ENCODE peak calls at places on chromosomes 11 and 22, in four cellular contexts. One of them, this sample, is unnamed.
A peak's percentile ranks its signal among the peaks of the same experiment; 100 is the strongest.

GRCh38 chr11:57456960-57457642 is 3.2 kb upstream of the RTN4RL2 start:
- DNase-seq in foreskin fibroblast: peak; percentile 93
- DNase-seq in tibial artery: peak; percentile 92
- DNase-seq in lower lobe of right lung: peak; percentile 92
- DNase-seq in this sample: peak; percentile 81

GRCh38 chr11:130721736-130722135 is 194.5 kb downstream of the SNX19 start:
- DNase-seq in foreskin fibroblast: peak; percentile 64
- DNase-seq in tibial artery: no peak
- DNase-seq in lower lobe of right lung: no peak
- DNase-seq in this sample: no peak

GRCh38 chr22:38177926-38178604 is 3.6 kb downstream of the PLA2G6 start:
- DNase-seq in lower lobe of right lung: peak; percentile 48
- DNase-seq in tibial artery: peak; percentile 69
- DNase-seq in foreskin fibroblast: peak; percentile 90
- DNase-seq in this sample: peak; percentile 26

GRCh38 chr22:19149962-19150361 is at the start of gene GSC2:
- DNase-seq in foreskin fibroblast: no peak
- DNase-seq in tibial artery: no peak
- DNase-seq in lower lobe of right lung: no peak
- DNase-seq in this sample: no peak

GRCh38 chr11:335779-336665 is 15.4 kb upstream of the IFITM3 start:
- DNase-seq in lower lobe of right lung: no peak
- DNase-seq in foreskin fibroblast: peak; percentile 30
- DNase-seq in tibial artery: no peak
- DNase-seq in this sample: no peak

GRCh38 chr22:44200855-44201550 is 20.3 kb downstream of the PARVG start:
- DNase-seq in lower lobe of right lung: no peak
- DNase-seq in tibial artery: no peak
- DNase-seq in foreskin fibroblast: no peak
- DNase-seq in this sample: no peak

GRCh38 chr11:76155455-76156232 is 50.7 kb downstream of the WNT11 start:
- DNase-seq in tibial artery: no peak
- DNase-seq in foreskin fibroblast: no peak
- DNase-seq in lower lobe of right lung: no peak
- DNase-seq in this sample: no peak

GRCh38 chr22:32622762-32623147 is 148.1 kb downstream of the FBXO7 start:
- DNase-seq in lower lobe of right lung: no peak
- DNase-seq in tibial artery: no peak
- DNase-seq in foreskin fibroblast: no peak
- DNase-seq in this sample: no peak

GRCh38 chr11:108863528-108863927 is 198.7 kb downstream of the DDX10 start:
- DNase-seq in tibial artery: no peak
- DNase-seq in lower lobe of right lung: no peak
- DNase-seq in foreskin fibroblast: no peak
- DNase-seq in this sample: no peak

GRCh38 chr22:31173386-31174145 is 13.6 kb downstream of the RNF185 start:
- DNase-seq in tibial artery: no peak
- DNase-seq in lower lobe of right lung: no peak
- DNase-seq in foreskin fibroblast: peak; percentile 83
- DNase-seq in this sample: no peak

GRCh38 chr11:17637901-17638300 is 81.5 kb upstream of the MYOD1 start:
- DNase-seq in foreskin fibroblast: no peak
- DNase-seq in tibial artery: no peak
- DNase-seq in lower lobe of right lung: no peak
- DNase-seq in this sample: no peak

GRCh38 chr22:32850591-32851517 is 49.3 kb downstream of the TIMP3 start:
- DNase-seq in tibial artery: peak; percentile 95
- DNase-seq in foreskin fibroblast: peak; percentile 62
- DNase-seq in lower lobe of right lung: no peak
- DNase-seq in this sample: no peak

GRCh38 chr11:70756341-70756740 is 358.0 kb downstream of the CTTN start:
- DNase-seq in foreskin fibroblast: no peak
- DNase-seq in lower lobe of right lung: peak; percentile 31
- DNase-seq in tibial artery: no peak
- DNase-seq in this sample: no peak

GRCh38 chr22:46748948-46749681 is 11.1 kb upstream of the CERK start:
- DNase-seq in lower lobe of right lung: no peak
- DNase-seq in tibial artery: no peak
- DNase-seq in foreskin fibroblast: peak; percentile 70
- DNase-seq in this sample: peak; percentile 50

GRCh38 chr11:36509265-36509664 is 807 bp downstream of the TRAF6 start:
- DNase-seq in foreskin fibroblast: peak; percentile 39
- DNase-seq in lower lobe of right lung: no peak
- DNase-seq in tibial artery: no peak
- DNase-seq in this sample: no peak

GRCh38 chr11:70854891-70855556 is 397.4 kb downstream of the SHANK2 start:
- DNase-seq in foreskin fibroblast: no peak
- DNase-seq in lower lobe of right lung: no peak
- DNase-seq in tibial artery: no peak
- DNase-seq in this sample: no peak

GRCh38 chr11:2742201-2742600 is 42.4 kb upstream of the KCNQ1OT1 start:
- DNase-seq in foreskin fibroblast: no peak
- DNase-seq in tibial artery: no peak
- DNase-seq in lower lobe of right lung: peak; percentile 40
- DNase-seq in this sample: peak; percentile 27

GRCh38 chr11:128303383-128303782 is 284.0 kb downstream of the ETS1 start:
- DNase-seq in foreskin fibroblast: no peak
- DNase-seq in tibial artery: no peak
- DNase-seq in lower lobe of right lung: no peak
- DNase-seq in this sample: no peak

GRCh38 chr11:17915500-17916143 is 97.2 kb downstream of the SERGEF start:
- DNase-seq in foreskin fibroblast: no peak
- DNase-seq in tibial artery: no peak
- DNase-seq in lower lobe of right lung: no peak
- DNase-seq in this sample: no peak

GRCh38 chr22:43923631-43924548 is at the start of gene PNPLA3:
- DNase-seq in tibial artery: peak; percentile 82
- DNase-seq in lower lobe of right lung: peak; percentile 91
- DNase-seq in foreskin fibroblast: peak; percentile 95
- DNase-seq in this sample: peak; percentile 72

GRCh38 chr11:94884322-94884721 is 89.0 kb downstream of the CWC15 start:
- DNase-seq in lower lobe of right lung: no peak
- DNase-seq in foreskin fibroblast: no peak
- DNase-seq in tibial artery: no peak
- DNase-seq in this sample: no peak

GRCh38 chr11:91871791-91872190 is 352.8 kb upstream of the FAT3 start:
- DNase-seq in foreskin fibroblast: no peak
- DNase-seq in tibial artery: no peak
- DNase-seq in lower lobe of right lung: no peak
- DNase-seq in this sample: no peak

GRCh38 chr11:73325036-73325981 is 17.2 kb downstream of the ARHGEF17 start:
- DNase-seq in lower lobe of right lung: no peak
- DNase-seq in tibial artery: peak; percentile 77
- DNase-seq in foreskin fibroblast: peak; percentile 65
- DNase-seq in this sample: no peak

GRCh38 chr11:105968021-105968697 is 53.9 kb downstream of the MSANTD4 start:
- DNase-seq in foreskin fibroblast: peak; percentile 56
- DNase-seq in tibial artery: no peak
- DNase-seq in lower lobe of right lung: no peak
- DNase-seq in this sample: no peak

GRCh38 chr11:93504110-93505095 is 38.8 kb downstream of the SMCO4 start:
- DNase-seq in tibial artery: no peak
- DNase-seq in lower lobe of right lung: no peak
- DNase-seq in foreskin fibroblast: no peak
- DNase-seq in this sample: no peak

GRCh38 chr11:45655347-45655756 is 10.1 kb downstream of the CHST1 start:
- DNase-seq in tibial artery: peak; percentile 64
- DNase-seq in foreskin fibroblast: peak; percentile 85
- DNase-seq in lower lobe of right lung: peak; percentile 78
- DNase-seq in this sample: no peak

GRCh38 chr22:49598338-49598737 is 229.3 kb downstream of the BRD1 start:
- DNase-seq in foreskin fibroblast: no peak
- DNase-seq in tibial artery: no peak
- DNase-seq in lower lobe of right lung: no peak
- DNase-seq in this sample: no peak

GRCh38 chr11:14065153-14065552 is 102.6 kb downstream of the SPON1 start:
- DNase-seq in tibial artery: no peak
- DNase-seq in lower lobe of right lung: no peak
- DNase-seq in foreskin fibroblast: no peak
- DNase-seq in this sample: no peak

GRCh38 chr11:95230054-95231034 is 658 bp downstream of the SESN3 start:
- DNase-seq in tibial artery: peak; percentile 20
- DNase-seq in lower lobe of right lung: no peak
- DNase-seq in foreskin fibroblast: peak; percentile 39
- DNase-seq in this sample: peak; percentile 42

GRCh38 chr11:44681698-44682097 is 45.1 kb upstream of the TSPAN18 start:
- DNase-seq in tibial artery: no peak
- DNase-seq in lower lobe of right lung: no peak
- DNase-seq in foreskin fibroblast: peak; percentile 12
- DNase-seq in this sample: no peak

GRCh38 chr22:47409501-47410275 is 647.2 kb downstream of the TBC1D22A start:
- DNase-seq in foreskin fibroblast: no peak
- DNase-seq in tibial artery: no peak
- DNase-seq in lower lobe of right lung: no peak
- DNase-seq in this sample: no peak

GRCh38 chr11:47400813-47401279 is 7.5 kb upstream of the SLC39A13 start:
- DNase-seq in lower lobe of right lung: no peak
- DNase-seq in foreskin fibroblast: peak; percentile 49
- DNase-seq in tibial artery: peak; percentile 16
- DNase-seq in this sample: no peak

GRCh38 chr22:23552573-23552972 is 27.5 kb downstream of the IGLL1 start:
- DNase-seq in lower lobe of right lung: no peak
- DNase-seq in tibial artery: no peak
- DNase-seq in foreskin fibroblast: no peak
- DNase-seq in this sample: no peak

GRCh38 chr22:46071451-46072029 is 78.8 kb upstream of the PPARA start:
- DNase-seq in foreskin fibroblast: peak; percentile 98
- DNase-seq in lower lobe of right lung: peak; percentile 91
- DNase-seq in tibial artery: peak; percentile 92
- DNase-seq in this sample: no peak

GRCh38 chr11:25970726-25971508 is 361.0 kb upstream of the ANO3 start:
- DNase-seq in lower lobe of right lung: no peak
- DNase-seq in tibial artery: no peak
- DNase-seq in foreskin fibroblast: no peak
- DNase-seq in this sample: no peak
- TF ChIP-seq CTCF in lower lobe of right lung: no peak
- TF ChIP-seq CTCF in tibial artery: no peak
- TF ChIP-seq CTCF in foreskin fibroblast: peak; percentile 18
- TF ChIP-seq CTCF in this sample: peak; percentile 10

DNA sequence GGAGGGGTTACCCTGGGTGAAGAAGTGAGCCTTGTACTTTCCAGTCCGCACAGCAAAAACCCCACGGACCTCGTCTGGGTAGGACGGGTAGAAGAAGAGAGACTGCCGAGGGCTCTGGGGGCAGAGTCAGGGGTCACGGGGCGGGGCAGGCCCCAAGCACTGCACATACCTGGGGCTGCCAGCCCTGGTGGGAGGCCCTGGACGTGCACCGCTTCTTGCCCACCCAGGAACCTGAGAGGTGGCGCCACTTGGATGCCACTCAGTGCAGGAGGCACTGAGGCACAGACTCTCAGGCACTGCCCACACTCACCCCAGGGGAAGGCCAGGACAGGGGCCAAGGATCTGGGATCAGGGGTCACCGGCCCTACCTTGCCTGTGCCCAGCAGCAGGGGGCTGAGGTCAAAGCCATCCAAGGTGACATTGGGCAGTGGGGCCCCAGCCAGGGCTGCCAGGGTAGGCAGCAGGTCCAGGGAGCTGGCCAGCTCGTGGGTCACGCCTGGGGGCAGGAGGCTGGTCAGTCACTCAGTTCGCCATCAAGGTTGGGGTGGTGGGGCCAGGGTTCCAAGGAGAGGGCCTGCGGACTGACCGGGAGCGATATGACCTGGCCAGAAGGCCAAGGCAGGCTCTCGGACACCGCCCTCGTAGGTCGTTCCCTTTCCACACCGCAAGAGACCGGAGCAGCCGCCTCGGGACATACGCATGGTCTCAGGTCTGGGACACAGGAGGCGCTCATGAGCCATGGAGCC is 2.2 kb downstream of the ARSA start:
- DNase-seq in lower lobe of right lung: no peak
- DNase-seq in foreskin fibroblast: no peak
- DNase-seq in tibial artery: no peak
- DNase-seq in this sample: no peak
- TF ChIP-seq CTCF in lower lobe of right lung: no peak
- TF ChIP-seq CTCF in foreskin fibroblast: no peak
- TF ChIP-seq CTCF in tibial artery: no peak
- TF ChIP-seq CTCF in this sample: no peak

GRCh38 chr11:64000740-64001514 is 14.7 kb downstream of the OTUB1 start:
- DNase-seq in foreskin fibroblast: no peak
- DNase-seq in lower lobe of right lung: peak; percentile 47
- DNase-seq in tibial artery: no peak
- DNase-seq in this sample: peak; percentile 47
- TF ChIP-seq CTCF in foreskin fibroblast: no peak
- TF ChIP-seq CTCF in lower lobe of right lung: peak; percentile 16
- TF ChIP-seq CTCF in tibial artery: peak; percentile 18
- TF ChIP-seq CTCF in this sample: peak; percentile 56

GRCh38 chr11:65551572-65552398 is 6.4 kb downstream of the LTBP3 start:
- DNase-seq in foreskin fibroblast: peak; percentile 57
- DNase-seq in tibial artery: no peak
- DNase-seq in lower lobe of right lung: peak; percentile 84
- DNase-seq in this sample: no peak
- TF ChIP-seq CTCF in foreskin fibroblast: peak; percentile 19
- TF ChIP-seq CTCF in tibial artery: peak; percentile 41
- TF ChIP-seq CTCF in lower lobe of right lung: peak; percentile 68
- TF ChIP-seq CTCF in this sample: peak; percentile 71

DNA sequence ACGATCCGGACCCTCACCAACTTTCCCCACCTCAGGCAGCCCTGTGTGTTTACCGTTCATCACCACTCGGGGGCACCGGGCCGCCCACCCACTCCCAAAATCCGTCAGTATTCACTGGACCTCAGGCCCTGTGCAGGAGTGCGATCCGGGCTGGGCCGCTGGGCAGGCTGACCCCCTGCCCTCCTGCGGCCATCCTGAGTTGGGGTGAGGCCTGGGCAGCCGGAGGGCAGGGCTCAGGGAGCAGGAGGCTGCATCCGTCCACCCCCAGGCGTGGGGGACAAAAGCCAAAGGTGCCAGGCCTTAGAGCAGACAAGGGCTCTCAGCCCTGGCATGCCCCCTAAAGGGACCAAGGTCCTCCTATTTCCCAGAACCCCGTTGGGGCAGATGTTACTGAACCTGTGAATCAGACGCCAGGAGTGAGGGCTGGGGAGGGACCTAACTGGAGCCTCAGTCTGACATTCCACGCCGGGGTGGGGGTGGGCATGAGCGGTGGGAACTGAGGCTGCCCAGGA is 16.8 kb upstream of the TMEM191C start:
- DNase-seq in tibial artery: no peak
- DNase-seq in foreskin fibroblast: no peak
- DNase-seq in lower lobe of right lung: peak; percentile 44
- DNase-seq in this sample: no peak
- TF ChIP-seq CTCF in tibial artery: no peak
- TF ChIP-seq CTCF in foreskin fibroblast: no peak
- TF ChIP-seq CTCF in lower lobe of right lung: no peak
- TF ChIP-seq CTCF in this sample: no peak